ENCODE peak calls at places on chromosome 12, in six cellular contexts. B is effector CD4-positive, alpha-beta T cell; U is AG10803; I is hepatocyte; A is stimulated activated CD4-positive, alpha-beta T cell treated with anti-CD3 and anti-CD28 coated beads, Interleukin-2, amount 100 ng/mL, for 24 hours; M is AG09319. C is an unnamed sample.

GRCh38 chr12:12871587-12872138 is 19.7 kb upstream of the GPRC5A start:
- DNase-seq in B (no peak), M (no peak), I (no peak), U (no peak), A (no peak), C (no peak)

GRCh38 chr12:92912052-92912451 is 17.0 kb downstream of the EEA1 start:
- DNase-seq in B (no peak), M (no peak), U (peak), A (no peak), I (no peak), C (no peak)

GRCh38 chr12:8780389-8780788 is 42.0 kb upstream of the A2ML1 start:
- DNase-seq in I (peak), B (no peak), M (no peak), A (no peak), U (peak), C (no peak)

GRCh38 chr12:6228535-6229223 is 28.5 kb downstream of the CD9 start:
- DNase-seq in I (peak), M (no peak), U (no peak), A (no peak), B (no peak), C (no peak)

GRCh38 chr12:212799-213526 is 994 bp downstream of the SLC6A12 start:
- DNase-seq in B (no peak), U (no peak), M (no peak), A (no peak), I (peak), C (no peak)

GRCh38 chr12:105986779-105987686 is 151.7 kb downstream of the NUAK1 start:
- DNase-seq in U (peak), M (no peak), B (no peak), A (no peak), I (peak), C (no peak)

GRCh38 chr12:44248436-44248835 is 412.6 kb downstream of the TMEM117 start:
- DNase-seq in I (no peak), A (no peak), U (no peak), B (no peak), M (no peak), C (no peak)

GRCh38 chr12:26422839-26423398 is 227.5 kb downstream of the SSPN start:
- DNase-seq in A (no peak), M (no peak), U (no peak), B (no peak), I (no peak), C (no peak)

GRCh38 chr12:29416748-29417147 is 35.8 kb upstream of the ERGIC2 start:
- DNase-seq in M (no peak), A (no peak), I (no peak), B (no peak), U (no peak), C (no peak)

C was measured in GM12892.